ENCODE peak calls at places on chromosomes 2 and 18, in nine cellular contexts. X is AG09319, A is cardiac fibroblast, Z is astrocyte of the spinal cord, W is colonic mucosa, O is H1, C is CD14-positive monocyte, Q is A549, G is Peyer's patch. H is an unnamed sample.

GRCh38 chr2:152200562-152201465 is 25.3 kb upstream of the STAM2 start:
- DNase-seq in X (peak; percentile 78), A (peak; percentile 98), Z (peak; percentile 97), W (peak; percentile 86), O (peak; percentile 41), C (peak; percentile 76), Q (peak; percentile 92), G (no peak), H (peak; percentile 94)

GRCh38 chr2:7010376-7010775 is 93.2 kb downstream of the RNF144A start:
- DNase-seq in X (peak; percentile 77), A (peak; percentile 81), Z (peak; percentile 97), W (no peak), O (no peak), C (no peak), Q (no peak), G (no peak), H (peak; percentile 97)

GRCh38 chr2:113175101-113175628 is 1.4 kb downstream of the PSD4 start:
- DNase-seq in X (no peak), A (no peak), Z (no peak), W (no peak), O (no peak), C (no peak), Q (no peak), G (peak; percentile 89), H (no peak)

GRCh38 chr18:54742654-54743053 is 85.6 kb upstream of the RAB27B start:
- DNase-seq in X (peak; percentile 84), A (peak; percentile 100), Z (peak; percentile 96), W (peak; percentile 41), O (no peak), C (no peak), Q (peak; percentile 29), G (peak; percentile 17), H (peak; percentile 99)

GRCh38 chr2:172457606-172458005 is 30.2 kb downstream of the ITGA6 start:
- DNase-seq in X (no peak), A (no peak), Z (no peak), W (no peak), O (no peak), C (no peak), Q (no peak), G (no peak), H (no peak)

GRCh38 chr2:12389354-12390045 is 327.2 kb upstream of the TRIB2 start:
- DNase-seq in X (no peak), A (peak; percentile 27), Z (no peak), W (no peak), O (no peak), C (no peak), Q (no peak), G (no peak), H (no peak)

GRCh38 chr2:68059769-68060525 is 2.9 kb downstream of the C1D start:
- DNase-seq in X (no peak), A (peak; percentile 41), Z (no peak), W (no peak), O (no peak), C (no peak), Q (no peak), G (no peak), H (no peak)

GRCh38 chr18:26301681-26302080 is 75.4 kb downstream of the TAF4B start:
- DNase-seq in X (no peak), A (peak; percentile 51), Z (peak; percentile 42), W (no peak), O (no peak), C (no peak), Q (peak; percentile 1), G (no peak), H (peak; percentile 61)

GRCh38 chr2:156748238-156748637 is 312.1 kb downstream of the GPD2 start:
- DNase-seq in X (no peak), A (no peak), Z (no peak), W (no peak), O (no peak), C (no peak), Q (no peak), G (no peak), H (no peak)

GRCh38 chr2:153287109-153287801 is 191.3 kb downstream of the RPRM start:
- DNase-seq in X (no peak), A (no peak), Z (no peak), W (no peak), O (peak; percentile 66), C (no peak), Q (peak; percentile 47), G (no peak), H (peak; percentile 0)
- TF ChIP-seq CTCF in X (no peak), A (peak; percentile 20), Z (peak; percentile 48), W (peak; percentile 31), O (peak; percentile 75), C (no peak), Q (peak; percentile 34), G (no peak), H (peak; percentile 3)

GRCh38 chr2:178478442-178479274 is at the start of gene FKBP7:
- DNase-seq in X (peak; percentile 41), A (peak; percentile 78), Z (peak; percentile 84), W (peak; percentile 90), O (no peak), C (peak; percentile 76), Q (peak; percentile 84), G (peak; percentile 89), H (peak; percentile 87)

GRCh38 chr2:178479758-178480226 is 465 bp upstream of the PLEKHA3 start:
- DNase-seq in X (no peak), A (no peak), Z (no peak), W (no peak), O (no peak), C (no peak), Q (no peak), G (no peak), H (no peak)

GRCh38 chr2:178478102-178478441 is 328 bp downstream of the FKBP7 start:
- DNase-seq in X (no peak), A (peak; percentile 30), Z (no peak), W (peak; percentile 29), O (no peak), C (no peak), Q (no peak), G (no peak), H (peak; percentile 27)

GRCh38 chr2:178480227-178481181 is at the start of gene PLEKHA3:
- DNase-seq in X (peak; percentile 90), A (peak; percentile 97), Z (peak; percentile 96), W (peak; percentile 96), O (peak; percentile 75), C (peak; percentile 92), Q (peak; percentile 96), G (peak; percentile 77), H (peak; percentile 99)

GRCh38 chr2:178479275-178479616 is 846 bp upstream of the FKBP7 start:
- DNase-seq in X (no peak), A (no peak), Z (no peak), W (no peak), O (no peak), C (no peak), Q (no peak), G (no peak), H (no peak)
- TF ChIP-seq CTCF in X (no peak), A (no peak), Z (no peak), W (no peak), O (no peak), C (peak; percentile 75), Q (no peak), G (no peak), H (no peak)

DNA sequence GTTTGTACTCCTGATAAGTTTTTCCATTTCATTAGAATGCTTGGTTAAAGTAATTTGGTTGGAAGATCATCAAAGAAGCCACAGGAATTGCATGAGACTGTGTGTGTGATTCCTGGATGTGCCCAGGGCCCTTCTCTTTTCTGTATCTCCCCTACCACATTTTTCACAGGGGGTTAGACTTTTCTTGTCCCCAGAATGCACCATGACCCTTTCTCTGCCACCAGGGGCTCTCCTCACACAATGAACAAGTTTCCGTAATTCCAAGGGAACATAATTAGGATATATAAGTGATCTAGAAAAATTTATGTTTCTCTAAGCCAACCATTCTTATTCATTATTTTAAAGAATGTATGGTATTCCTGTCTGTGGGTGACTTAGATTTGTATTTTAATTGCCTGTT is 291.8 kb downstream of the NEDD4L start:
- DNase-seq in X (no peak), A (no peak), Z (peak; percentile 24), W (no peak), O (no peak), C (no peak), Q (no peak), G (no peak), H (no peak)
- TF ChIP-seq CTCF in X (peak; percentile 27), A (peak; percentile 24), Z (peak; percentile 40), W (no peak), O (no peak), C (no peak), Q (no peak), G (no peak), H (peak; percentile 29)

DNA sequence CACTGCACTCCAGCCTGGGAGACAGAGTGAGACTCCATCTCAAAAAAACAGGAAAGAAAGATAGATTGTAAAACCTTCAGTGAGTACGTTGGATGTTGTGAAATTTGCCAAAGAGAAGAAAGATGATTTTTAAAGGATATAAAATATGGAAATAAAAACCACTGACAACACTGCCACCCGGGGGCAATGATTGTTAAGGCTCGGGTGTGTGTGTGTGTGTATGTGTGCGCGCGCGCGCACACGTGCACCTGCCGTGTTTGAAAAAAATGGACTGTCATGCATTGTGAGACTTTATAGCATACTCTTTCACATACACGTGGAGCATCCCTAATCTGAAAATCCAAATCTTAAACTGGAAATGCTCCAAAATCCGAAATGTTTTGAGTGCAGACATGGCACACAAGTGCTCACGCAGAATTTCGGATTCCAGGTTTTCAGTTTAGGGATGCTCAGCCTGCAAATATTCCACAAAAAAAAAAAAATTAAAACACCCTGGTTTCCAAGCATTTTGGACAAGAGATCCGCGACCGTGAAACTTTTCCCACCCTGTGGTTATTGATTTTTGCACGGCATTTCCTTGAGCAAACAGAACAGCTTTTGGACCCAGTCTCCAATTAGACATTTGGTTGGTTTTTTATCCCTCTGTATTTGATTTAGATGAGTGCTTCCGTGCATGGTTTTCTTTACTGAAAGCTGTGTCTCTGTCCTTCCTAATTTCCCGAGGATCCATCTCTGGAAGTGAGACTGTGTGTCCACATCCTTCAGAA is 269.2 kb downstream of the AGAP1 start:
- DNase-seq in X (no peak), A (no peak), Z (no peak), W (no peak), O (no peak), C (no peak), Q (peak; percentile 14), G (no peak), H (no peak)
- TF ChIP-seq CTCF in X (no peak), A (peak; percentile 18), Z (peak; percentile 4), W (no peak), O (no peak), C (no peak), Q (peak; percentile 11), G (no peak), H (no peak)

GRCh38 chr2:167964650-167965404 is 282.6 kb downstream of the STK39 start:
- DNase-seq in X (no peak), A (peak; percentile 36), Z (peak; percentile 10), W (no peak), O (no peak), C (no peak), Q (no peak), G (no peak), H (peak; percentile 66)
- TF ChIP-seq CTCF in X (peak; percentile 24), A (peak; percentile 23), Z (peak; percentile 16), W (no peak), O (no peak), C (no peak), Q (peak; percentile 42), G (peak; percentile 28), H (peak; percentile 33)